ENCODE peak calls at places on chromosome 7, in seven cellular contexts. H, E, N, B, V, G and Y are unnamed samples.

GRCh38 chr7:50807026-50807730 is 24.5 kb upstream of the GRB10 start:
- DNase-seq in H (no peak), N (no peak), G (no peak), E (no peak), V (no peak), B (no peak), Y (no peak)

GRCh38 chr7:100679129-100679926 is 5.8 kb downstream of the GNB2 start:
- DNase-seq in B (no peak), N (no peak), H (no peak), G (no peak), V (no peak), E (peak), Y (no peak)

GRCh38 chr7:105596866-105597265 is 15.6 kb upstream of the EFCAB10 start:
- DNase-seq in H (no peak), E (no peak), B (no peak), G (no peak), V (no peak), N (no peak), Y (no peak)

GRCh38 chr7:6590645-6591110 is 857 bp downstream of the INTS15 start:
- DNase-seq in H (no peak), V (no peak), N (no peak), E (no peak), G (no peak), B (peak), Y (no peak)

GRCh38 chr7:18086165-18087030 is 58.8 kb upstream of the PRPS1L1 start:
- DNase-seq in E (peak), B (no peak), H (peak), G (no peak), V (peak), N (peak), Y (no peak)

GRCh38 chr7:6653101-6653995 is 16.2 kb downstream of the ZNF316 start:
- DNase-seq in H (no peak), G (peak), V (no peak), E (no peak), B (no peak), N (peak), Y (no peak)

GRCh38 chr7:18208921-18209320 is 181.3 kb upstream of the PRPS1L1 start:
- DNase-seq in G (no peak), V (no peak), B (no peak), N (no peak), H (no peak), E (no peak), Y (no peak)

GRCh38 chr7:8125680-8126444 is 136.1 kb downstream of the ICA1 start:
- DNase-seq in V (no peak), B (peak), H (no peak), E (peak), N (peak), G (peak), Y (no peak)

GRCh38 chr7:80106498-80107113 is 28.0 kb upstream of the GNAI1 start:
- DNase-seq in N (no peak), E (no peak), V (no peak), G (no peak), H (peak), B (no peak), Y (no peak)

GRCh38 chr7:282621-283020 is 7.3 kb upstream of the FOXL3 start:
- DNase-seq in G (no peak), N (no peak), H (no peak), B (no peak), E (no peak), V (peak), Y (no peak)

GRCh38 chr7:138981332-138982203 is at the start of gene KIAA1549:
- DNase-seq in N (peak), B (peak), H (peak), G (peak), V (peak), E (peak), Y (peak)

DNA sequence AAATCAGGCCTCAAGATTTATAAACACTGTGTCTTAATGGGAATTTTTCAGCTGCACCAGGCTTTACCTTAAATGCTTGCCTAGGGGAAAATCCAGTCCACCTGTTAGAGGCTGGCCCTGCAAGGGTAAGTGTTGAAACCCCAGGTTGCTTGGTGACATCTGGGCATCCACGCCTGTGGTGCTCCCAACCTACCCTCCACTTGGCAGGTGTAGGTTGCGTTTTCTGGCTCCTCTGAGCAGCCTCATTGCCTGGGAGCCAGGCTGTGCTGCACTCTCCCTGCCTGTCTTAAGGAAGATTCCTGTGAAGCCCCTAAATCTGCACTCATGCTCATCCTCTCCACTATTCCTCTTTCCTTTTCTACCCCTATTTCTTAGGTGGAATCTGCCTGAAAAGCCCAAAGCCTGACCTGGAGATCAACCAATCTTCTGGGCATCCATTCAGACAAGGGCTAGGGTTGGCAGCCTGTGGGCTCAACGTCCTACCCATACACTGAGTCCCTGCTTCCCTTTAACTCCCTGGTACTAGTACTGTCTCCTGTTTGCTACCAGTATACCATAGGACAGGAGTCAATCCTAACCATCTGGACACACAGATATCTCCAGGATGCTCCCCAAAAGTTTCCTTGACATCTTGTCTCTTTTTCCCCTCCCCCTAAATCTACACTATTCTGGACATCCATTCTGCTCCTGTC is 150.4 kb downstream of the PDE1C start:
- DNase-seq in E (no peak), B (no peak), G (no peak), V (no peak), N (no peak), H (no peak), Y (no peak)
- H3K4me3 ChIP-seq in E (no peak), B (no peak), G (no peak), V (no peak), N (no peak), H (no peak), Y (no peak)

GRCh38 chr7:16759840-16760239 is 6.3 kb downstream of the TSPAN13 start:
- DNase-seq in N (no peak), H (no peak), B (no peak), G (no peak), E (no peak), V (no peak), Y (no peak)
- H3K4me3 ChIP-seq in N (no peak), H (no peak), B (no peak), G (no peak), E (no peak), V (no peak), Y (no peak)

GRCh38 chr7:40162516-40162915 is 27.7 kb downstream of the SUGCT start:
- DNase-seq in H (no peak), G (no peak), E (no peak), V (no peak), B (no peak), N (no peak), Y (no peak)
- H3K4me3 ChIP-seq in H (no peak), G (no peak), E (no peak), V (no peak), B (no peak), N (no peak), Y (no peak)

DNA sequence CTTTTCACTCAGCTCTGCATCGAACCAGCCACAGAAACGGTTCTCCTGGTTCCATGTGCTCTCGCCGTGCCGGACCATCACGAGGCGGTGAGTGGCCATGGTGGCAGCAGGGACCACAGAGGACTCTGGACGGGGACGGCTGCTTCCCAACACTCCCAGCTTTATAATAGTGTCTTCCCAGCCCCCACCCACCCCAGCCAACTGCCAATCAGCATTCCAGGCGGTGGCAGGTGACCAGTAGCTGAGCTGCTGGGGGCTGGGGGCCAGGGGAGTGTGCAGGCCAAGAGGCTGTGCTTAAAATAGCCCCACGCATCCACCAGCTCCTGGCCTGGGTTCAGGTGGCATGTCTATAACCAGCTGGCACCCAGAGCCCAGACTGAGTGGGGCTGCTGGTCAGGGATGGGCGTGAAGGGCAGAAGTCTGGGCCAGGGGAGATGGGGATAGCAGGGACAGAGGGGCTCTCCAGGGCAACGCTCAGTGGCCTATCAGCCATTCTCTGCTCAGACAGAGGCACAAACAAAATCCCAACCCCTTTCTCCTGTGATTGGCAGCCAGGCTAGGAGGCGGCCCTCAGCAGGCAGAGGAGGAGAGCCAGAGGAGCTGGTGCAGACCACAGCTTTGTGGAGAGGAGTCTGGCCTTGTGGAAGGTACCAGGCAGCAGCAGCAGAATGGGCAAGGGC is at the start of gene PGAM2:
- DNase-seq in G (peak), B (peak), H (no peak), N (peak), E (peak), V (peak), Y (no peak)
- H3K4me3 ChIP-seq in G (no peak), B (no peak), H (no peak), N (no peak), E (no peak), V (peak), Y (no peak)

GRCh38 chr7:116211006-116211912 is 920 bp downstream of the TES start:
- DNase-seq in N (peak), E (peak), G (peak), B (peak), H (peak), V (peak), Y (peak)

GRCh38 chr7:116211913-116212596 is 1.7 kb downstream of the TES start:
- DNase-seq in E (no peak), B (no peak), G (no peak), N (no peak), H (peak), V (no peak), Y (peak)

GRCh38 chr7:116209561-116210070 is 723 bp upstream of the TES start:
- DNase-seq in H (no peak), V (no peak), E (no peak), N (no peak), B (no peak), G (no peak), Y (no peak)

GRCh38 chr7:116208919-116209318 is 1.4 kb upstream of the TES start:
- DNase-seq in N (no peak), B (no peak), H (no peak), G (no peak), V (no peak), E (no peak), Y (no peak)

DNA sequence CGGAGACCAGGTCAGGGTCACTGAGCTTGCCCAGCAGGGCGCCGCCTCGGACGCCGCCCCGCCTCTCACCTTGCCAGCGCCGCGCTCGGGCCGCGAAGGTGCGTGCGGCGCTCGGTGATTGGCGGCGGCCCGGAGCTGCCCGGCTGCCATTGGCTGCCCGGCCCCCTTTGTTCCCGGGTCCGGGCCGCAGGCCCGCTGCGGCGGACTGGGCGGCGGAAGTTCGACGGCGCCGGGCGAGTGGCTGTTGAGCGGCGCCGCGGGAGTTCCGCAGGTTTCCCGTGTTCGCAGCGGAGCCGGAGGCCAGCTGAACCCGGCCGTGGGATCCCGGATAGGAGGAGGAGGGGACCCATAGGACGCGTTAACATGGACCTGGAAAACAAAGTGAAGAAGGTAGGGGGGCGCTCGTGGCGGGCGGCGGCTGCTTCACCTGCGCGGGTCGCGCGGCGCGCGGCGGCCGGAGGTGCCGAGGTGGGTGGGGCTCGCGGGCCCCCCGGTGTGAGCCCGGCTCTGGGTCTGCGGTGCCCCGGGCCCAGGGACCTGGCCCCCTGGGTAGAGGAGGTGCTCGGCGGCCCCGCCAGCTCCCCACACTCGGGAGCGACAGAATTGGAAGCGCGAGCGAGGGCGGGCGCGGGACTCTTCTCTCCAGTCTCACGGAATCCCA is at the start of gene TES:
- DNase-seq in V (peak), N (peak), B (peak), E (peak), H (peak), G (peak), Y (no peak)
- H3K4me3 ChIP-seq in V (peak), N (peak), B (no peak), E (peak), H (peak), G (peak), Y (peak)